ENCODE peak calls at places on chromosomes 4 and X, in nine cellular contexts. Y, C, E, G, D, J, O, I and Z are unnamed samples.

GRCh38 chr4:119683518-119683917 is 54.9 kb upstream of the PDE5A start:
- DNase-seq in G (no peak), J (no peak), O (no peak), Y (no peak), C (peak; percentile 45), E (no peak), D (no peak), I (no peak), Z (no peak)

GRCh38 chr4:152810715-152811287 is 31.0 kb downstream of the ARFIP1 start:
- DNase-seq in I (no peak), Y (no peak), C (no peak), D (no peak), G (no peak), E (no peak), O (no peak), J (no peak), Z (no peak)

GRCh38 chrX:17553451-17553850 is 178.5 kb downstream of the NHS start:
- DNase-seq in D (no peak), O (no peak), I (no peak), E (peak; percentile 63), C (peak; percentile 13), Y (no peak), J (no peak), G (no peak), Z (no peak)

GRCh38 chr4:147428583-147428982 is 52.3 kb upstream of the EDNRA start:
- DNase-seq in Y (no peak), O (no peak), I (no peak), C (no peak), G (no peak), J (no peak), E (no peak), D (no peak), Z (no peak)

GRCh38 chr4:4819213-4819606 is 40.3 kb upstream of the MSX1 start:
- DNase-seq in G (no peak), J (no peak), D (no peak), I (no peak), C (no peak), Y (no peak), E (no peak), O (no peak), Z (no peak)

GRCh38 chr4:85318415-85318814 is 156.5 kb upstream of the ARHGAP24 start:
- DNase-seq in D (no peak), O (no peak), G (no peak), J (no peak), I (no peak), C (no peak), Y (no peak), E (no peak), Z (no peak)

GRCh38 chrX:15349046-15349445 is 13.7 kb upstream of the PIGA start:
- DNase-seq in J (peak; percentile 85), Y (no peak), O (peak; percentile 38), D (peak; percentile 2), C (peak; percentile 63), I (peak; percentile 46), G (no peak), E (no peak), Z (peak; percentile 9)

GRCh38 chrX:2391869-2392606 is 108.7 kb downstream of the DHRSX start:
- DNase-seq in G (peak; percentile 92), E (no peak), D (no peak), Y (no peak), I (no peak), C (no peak), O (no peak), J (no peak), Z (no peak)

GRCh38 chr4:48044298-48044697 is 27.7 kb downstream of the NIPAL1 start:
- DNase-seq in O (no peak), G (no peak), C (no peak), E (no peak), D (no peak), J (no peak), I (no peak), Y (no peak), Z (no peak)

GRCh38 chrX:150063138-150063518 is 124.8 kb upstream of the EOLA2 start:
- DNase-seq in C (no peak), G (no peak), I (no peak), O (no peak), D (no peak), J (no peak), E (no peak), Y (no peak), Z (no peak)

GRCh38 chrX:150060406-150060805 is 122.1 kb upstream of the EOLA2 start:
- DNase-seq in O (no peak), E (no peak), J (no peak), D (no peak), I (no peak), C (no peak), Y (no peak), G (no peak), Z (no peak)

GRCh38 chrX:150063673-150064072 is 125.4 kb upstream of the EOLA2 start:
- DNase-seq in D (no peak), Y (no peak), J (no peak), C (no peak), G (no peak), O (no peak), E (no peak), I (no peak), Z (no peak)

GRCh38 chrX:150058728-150059127 is 120.4 kb upstream of the EOLA2 start:
- DNase-seq in D (no peak), E (no peak), C (no peak), O (no peak), Y (no peak), I (no peak), G (no peak), J (no peak), Z (no peak)

DNA sequence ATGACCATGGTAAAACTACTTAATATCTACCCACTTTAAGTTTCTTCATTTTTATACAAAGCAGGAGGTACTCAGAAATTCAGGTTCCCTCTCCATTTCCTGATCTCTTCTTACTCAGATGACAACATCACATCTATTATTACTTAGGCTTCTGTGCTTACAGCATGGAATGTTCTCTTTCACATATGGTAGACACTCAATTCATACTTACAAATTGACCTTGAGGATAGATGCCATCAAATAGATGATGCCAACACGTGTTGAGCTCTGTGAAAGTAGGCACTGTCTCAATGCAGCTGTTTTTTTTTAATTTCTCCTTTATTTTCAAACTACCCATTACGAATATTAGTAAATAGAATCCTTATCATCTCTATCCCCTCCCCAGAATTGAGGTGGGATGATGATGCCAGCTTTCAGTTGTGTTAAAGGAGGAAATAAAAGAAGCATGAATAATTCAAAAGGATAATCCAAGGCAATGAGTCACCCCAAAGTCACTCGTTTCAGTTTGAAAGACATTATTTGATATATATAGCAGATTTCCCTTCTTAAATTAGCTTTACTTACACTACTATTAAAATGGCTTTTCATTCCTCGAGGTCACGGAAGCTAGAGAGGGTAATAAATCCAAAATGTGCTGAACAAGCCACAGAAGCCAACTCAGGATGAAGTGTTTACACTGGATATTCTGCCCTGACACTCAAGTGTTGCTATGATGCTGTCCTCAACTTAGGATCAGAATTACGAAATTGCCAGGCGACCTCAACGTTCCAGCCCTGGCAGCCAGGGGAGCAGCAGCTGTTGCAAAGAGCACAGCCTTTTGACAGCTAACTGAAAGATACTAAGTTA is 124.2 kb upstream of the EOLA2 start:
- DNase-seq in G (peak; percentile 53), D (no peak), I (no peak), Y (no peak), E (peak; percentile 48), J (no peak), C (no peak), O (no peak), Z (no peak)
- H3K27ac ChIP-seq in G (peak overlapping the region; percentile 77), D (no peak overlapping the region), I (no peak overlapping the region), Y (no peak overlapping the region), E (no peak overlapping the region), J (no peak overlapping the region), C (no peak overlapping the region), O (no peak overlapping the region), Z (no peak overlapping the region)

GRCh38 chr4:142698541-142698940 is 147.6 kb downstream of the INPP4B start:
- DNase-seq in I (no peak), Y (no peak), G (no peak), D (no peak), J (no peak), C (no peak), E (no peak), O (no peak), Z (no peak)

GRCh38 chr4:142697928-142698327 is 148.2 kb downstream of the INPP4B start:
- DNase-seq in Y (no peak), J (no peak), C (no peak), G (no peak), I (no peak), D (no peak), O (no peak), E (no peak), Z (no peak)

GRCh38 chr4:142700521-142700920 is 145.6 kb downstream of the INPP4B start:
- DNase-seq in J (no peak), I (no peak), Y (no peak), C (no peak), E (no peak), D (no peak), G (no peak), O (no peak), Z (no peak)

GRCh38 chr4:142703694-142704309 is 142.3 kb downstream of the INPP4B start:
- DNase-seq in G (no peak), D (peak; percentile 28), J (no peak), E (no peak), O (no peak), Y (no peak), I (no peak), C (no peak), Z (peak; percentile 19)

DNA sequence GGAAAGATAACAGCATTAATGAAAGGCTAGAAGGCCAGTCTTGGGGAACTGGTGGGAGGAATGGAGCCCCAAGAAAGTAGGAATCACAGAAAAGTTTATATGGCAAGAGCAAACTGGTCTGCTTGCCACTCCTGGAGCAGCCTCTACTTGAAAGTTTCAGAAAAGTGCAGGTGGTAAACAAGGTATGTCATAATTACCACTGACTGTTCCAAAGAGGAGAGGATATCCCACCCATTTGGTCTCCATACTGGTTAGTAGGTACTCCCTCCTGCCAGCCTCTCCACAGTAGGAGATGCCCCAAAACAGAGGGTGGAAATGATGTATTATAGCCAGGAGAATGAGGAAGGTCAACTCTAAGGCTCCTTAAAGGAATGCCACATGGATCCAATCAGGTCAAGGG is 145.1 kb downstream of the INPP4B start:
- DNase-seq in Y (no peak), I (no peak), G (no peak), E (no peak), O (no peak), D (no peak), C (no peak), J (no peak), Z (no peak)
- H3K4me1 ChIP-seq in Y (no peaks in the 10 kb centered on the region), I (no peaks in the 10 kb centered on the region), G (no peaks in the 10 kb centered on the region), E (peaks cover 5% of the 10 kb centered on the region), O (no peaks in the 10 kb centered on the region), D (peaks cover 94% of the 10 kb centered on the region), C (no peaks in the 10 kb centered on the region), J (no peaks in the 10 kb centered on the region), Z (peaks cover 91% of the 10 kb centered on the region)

GRCh38 chrX:12526296-12526695 is 264.9 kb upstream of the PRPS2 start:
- DNase-seq in C (no peak), J (peak; percentile 23), D (no peak), E (no peak), I (no peak), O (no peak), G (no peak), Y (no peak), Z (no peak)
- H3K27ac ChIP-seq in C (no peak overlapping the region), J (no peak overlapping the region), D (no peak overlapping the region), E (no peak overlapping the region), I (no peak overlapping the region), O (no peak overlapping the region), G (no peak overlapping the region), Y (no peak overlapping the region), Z (no peak overlapping the region)

DNA sequence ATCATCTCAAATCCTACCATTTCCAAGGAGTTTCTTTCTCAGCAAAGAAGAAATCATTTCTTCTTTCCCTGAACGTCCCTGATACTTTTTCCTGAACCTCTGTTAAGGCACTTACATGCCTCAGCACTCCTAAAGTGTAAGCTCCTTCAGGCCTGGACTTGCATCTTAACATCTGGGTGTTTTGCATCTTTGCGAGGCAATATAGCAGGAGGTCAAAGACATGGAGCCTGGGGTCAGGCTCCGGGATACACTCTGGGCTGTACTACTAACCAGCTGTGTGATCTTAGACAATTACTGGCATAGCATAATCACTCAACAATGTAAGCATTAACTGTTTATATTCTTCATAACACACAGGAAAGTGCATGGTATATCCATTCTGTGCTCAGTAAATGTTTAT is 275.5 kb upstream of the BOD1L1 start:
- DNase-seq in G (no peak), D (no peak), O (no peak), I (no peak), C (no peak), Y (no peak), E (no peak), J (no peak), Z (no peak)
- H3K4me1 ChIP-seq in G (peaks cover 29% of the 10 kb centered on the region), D (no peaks in the 10 kb centered on the region), O (no peaks in the 10 kb centered on the region), I (peaks cover 5% of the 10 kb centered on the region), C (no peaks in the 10 kb centered on the region), Y (no peaks in the 10 kb centered on the region), E (peaks cover 2% of the 10 kb centered on the region), J (peaks cover 7% of the 10 kb centered on the region), Z (no peaks in the 10 kb centered on the region)